ENCODE peak calls at places on chromosomes 13 and 19, in seven cellular contexts. One of them, this sample, is unnamed.

GRCh38 chr19:58474291-58474996 is 1.7 kb upstream of the ZNF446 start:
- DNase-seq in heart right ventricle: no peak
- DNase-seq in colonic mucosa: no peak
- DNase-seq in thyroid gland: no peak
- DNase-seq in fibroblast of pulmonary artery: peak; percentile 31
- DNase-seq in dorsolateral prefrontal cortex: no peak
- DNase-seq in right lobe of liver: peak; percentile 39
- DNase-seq in this sample: no peak

GRCh38 chr13:114313061-114313860 is 1.0 kb upstream of the CHAMP1 start:
- DNase-seq in heart right ventricle: no peak
- DNase-seq in right lobe of liver: no peak
- DNase-seq in fibroblast of pulmonary artery: no peak
- DNase-seq in thyroid gland: no peak
- DNase-seq in dorsolateral prefrontal cortex: no peak
- DNase-seq in colonic mucosa: no peak
- DNase-seq in this sample: peak; percentile 31

GRCh38 chr13:57629391-57629804 is 2.1 kb upstream of the PCDH17 start:
- DNase-seq in dorsolateral prefrontal cortex: peak; percentile 72
- DNase-seq in colonic mucosa: no peak
- DNase-seq in heart right ventricle: peak; percentile 11
- DNase-seq in fibroblast of pulmonary artery: peak; percentile 15
- DNase-seq in thyroid gland: no peak
- DNase-seq in right lobe of liver: no peak
- DNase-seq in this sample: no peak

GRCh38 chr13:76597868-76598267 is 288.3 kb downstream of the KCTD12 start:
- DNase-seq in heart right ventricle: no peak
- DNase-seq in colonic mucosa: no peak
- DNase-seq in dorsolateral prefrontal cortex: no peak
- DNase-seq in right lobe of liver: no peak
- DNase-seq in thyroid gland: no peak
- DNase-seq in fibroblast of pulmonary artery: no peak
- DNase-seq in this sample: peak; percentile 30

GRCh38 chr19:21677696-21678418 is 89.5 kb downstream of the ZNF100 start:
- DNase-seq in colonic mucosa: no peak
- DNase-seq in right lobe of liver: no peak
- DNase-seq in dorsolateral prefrontal cortex: no peak
- DNase-seq in fibroblast of pulmonary artery: no peak
- DNase-seq in heart right ventricle: no peak
- DNase-seq in thyroid gland: no peak
- DNase-seq in this sample: no peak

GRCh38 chr19:53947624-53948023 is 15.1 kb upstream of the CACNG8 start:
- DNase-seq in right lobe of liver: no peak
- DNase-seq in colonic mucosa: no peak
- DNase-seq in thyroid gland: no peak
- DNase-seq in fibroblast of pulmonary artery: peak; percentile 36
- DNase-seq in heart right ventricle: no peak
- DNase-seq in dorsolateral prefrontal cortex: no peak
- DNase-seq in this sample: no peak

GRCh38 chr13:113856716-113857065 is 7.2 kb downstream of the GAS6 start:
- DNase-seq in dorsolateral prefrontal cortex: no peak
- DNase-seq in thyroid gland: peak; percentile 52
- DNase-seq in right lobe of liver: peak; percentile 74
- DNase-seq in fibroblast of pulmonary artery: peak; percentile 33
- DNase-seq in heart right ventricle: peak; percentile 18
- DNase-seq in colonic mucosa: peak; percentile 66
- DNase-seq in this sample: no peak

GRCh38 chr19:35727956-35728706 is 10.3 kb downstream of the KMT2B start:
- DNase-seq in heart right ventricle: no peak
- DNase-seq in dorsolateral prefrontal cortex: no peak
- DNase-seq in fibroblast of pulmonary artery: no peak
- DNase-seq in colonic mucosa: no peak
- DNase-seq in right lobe of liver: no peak
- DNase-seq in thyroid gland: no peak
- DNase-seq in this sample: no peak

GRCh38 chr19:43609872-43610271 is 2.0 kb upstream of the SRRM5 start:
- DNase-seq in colonic mucosa: no peak
- DNase-seq in thyroid gland: no peak
- DNase-seq in fibroblast of pulmonary artery: no peak
- DNase-seq in heart right ventricle: no peak
- DNase-seq in dorsolateral prefrontal cortex: no peak
- DNase-seq in right lobe of liver: no peak
- DNase-seq in this sample: no peak

GRCh38 chr13:34044660-34045080 is 226.7 kb downstream of the RFC3 start:
- DNase-seq in dorsolateral prefrontal cortex: no peak
- DNase-seq in colonic mucosa: no peak
- DNase-seq in heart right ventricle: no peak
- DNase-seq in thyroid gland: no peak
- DNase-seq in right lobe of liver: no peak
- DNase-seq in fibroblast of pulmonary artery: peak; percentile 68
- DNase-seq in this sample: peak; percentile 89

GRCh38 chr19:13987101-13987890 is 18.8 kb downstream of the RFX1 start:
- DNase-seq in heart right ventricle: peak; percentile 51
- DNase-seq in dorsolateral prefrontal cortex: no peak
- DNase-seq in thyroid gland: peak; percentile 76
- DNase-seq in colonic mucosa: no peak
- DNase-seq in fibroblast of pulmonary artery: no peak
- DNase-seq in right lobe of liver: no peak
- DNase-seq in this sample: no peak

GRCh38 chr13:45209229-45209628 is 8.4 kb upstream of the KCTD4 start:
- DNase-seq in thyroid gland: no peak
- DNase-seq in right lobe of liver: no peak
- DNase-seq in heart right ventricle: no peak
- DNase-seq in dorsolateral prefrontal cortex: no peak
- DNase-seq in colonic mucosa: no peak
- DNase-seq in fibroblast of pulmonary artery: peak; percentile 92
- DNase-seq in this sample: peak; percentile 95

GRCh38 chr19:48991823-48992570 is 1.1 kb downstream of the GYS1 start:
- DNase-seq in thyroid gland: peak; percentile 61
- DNase-seq in heart right ventricle: peak; percentile 74
- DNase-seq in fibroblast of pulmonary artery: peak; percentile 82
- DNase-seq in right lobe of liver: no peak
- DNase-seq in dorsolateral prefrontal cortex: peak; percentile 33
- DNase-seq in colonic mucosa: peak; percentile 78
- DNase-seq in this sample: peak; percentile 89
- H3K4me3 ChIP-seq in thyroid gland: peak overlapping the region; percentile 13
- H3K4me3 ChIP-seq in heart right ventricle: peak overlapping the region; percentile 91
- H3K4me3 ChIP-seq in fibroblast of pulmonary artery: peak overlapping the region; percentile 97
- H3K4me3 ChIP-seq in right lobe of liver: peak overlapping the region; percentile 85
- H3K4me3 ChIP-seq in dorsolateral prefrontal cortex: peak overlapping the region; percentile 94
- H3K4me3 ChIP-seq in colonic mucosa: peak overlapping the region; percentile 76
- H3K4me3 ChIP-seq in this sample: peak overlapping the region; percentile 90

DNA sequence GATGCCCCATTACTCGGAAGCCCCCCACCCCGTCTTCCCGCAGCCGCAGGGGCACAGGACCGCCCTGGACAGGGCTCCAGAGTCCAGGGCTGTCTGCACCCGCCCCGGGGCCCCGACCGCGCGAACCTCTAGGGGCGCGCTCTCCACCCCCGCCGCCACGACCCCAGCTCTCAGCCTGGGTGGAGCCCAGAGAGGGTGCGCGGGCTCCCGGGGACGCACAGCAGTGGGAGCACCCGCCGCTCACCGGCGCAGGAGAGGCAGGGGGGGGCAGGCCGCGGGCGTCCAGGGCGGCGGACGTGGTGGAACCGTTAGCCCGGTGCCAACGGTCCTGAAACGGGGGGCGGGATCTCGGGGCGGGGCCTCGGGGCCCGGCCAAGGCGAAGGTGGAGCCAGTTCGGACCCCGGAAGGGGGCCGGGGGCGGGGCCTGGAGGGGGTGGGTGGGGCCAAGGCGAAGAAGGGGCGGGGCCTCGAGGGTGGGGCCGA is at the start of gene ATP8B3:
- DNase-seq in right lobe of liver: no peak
- DNase-seq in thyroid gland: no peak
- DNase-seq in fibroblast of pulmonary artery: no peak
- DNase-seq in colonic mucosa: no peak
- DNase-seq in heart right ventricle: no peak
- DNase-seq in dorsolateral prefrontal cortex: no peak
- DNase-seq in this sample: no peak
- TF ChIP-seq CTCF in right lobe of liver: peak; percentile 13
- TF ChIP-seq CTCF in thyroid gland: no peak
- TF ChIP-seq CTCF in fibroblast of pulmonary artery: no peak
- TF ChIP-seq CTCF in colonic mucosa: no peak
- TF ChIP-seq CTCF in heart right ventricle: no peak
- TF ChIP-seq CTCF in dorsolateral prefrontal cortex: no peak
- TF ChIP-seq CTCF in this sample: no peak

DNA sequence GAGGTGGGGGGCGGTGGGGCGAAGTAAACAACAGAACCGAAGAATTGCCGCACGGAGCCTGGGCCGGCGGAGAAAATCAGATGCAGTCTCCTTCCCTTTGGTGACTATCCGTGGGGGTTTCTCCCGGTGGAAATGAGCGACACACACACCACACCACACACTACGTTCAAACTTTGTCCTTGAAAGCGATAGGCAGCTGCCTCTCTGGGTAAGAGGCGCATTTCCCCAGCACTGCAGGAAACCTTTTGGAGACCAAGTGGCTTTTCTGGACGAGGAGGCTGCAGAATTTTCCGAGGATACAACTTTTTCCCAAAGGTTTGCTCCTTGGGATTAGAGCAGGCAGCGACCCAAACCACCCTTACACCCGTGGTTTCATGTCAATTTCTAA is 38.1 kb upstream of the FLT1 start:
- DNase-seq in colonic mucosa: no peak
- DNase-seq in right lobe of liver: no peak
- DNase-seq in thyroid gland: no peak
- DNase-seq in dorsolateral prefrontal cortex: no peak
- DNase-seq in fibroblast of pulmonary artery: no peak
- DNase-seq in heart right ventricle: peak; percentile 23
- DNase-seq in this sample: no peak
- H3K4me3 ChIP-seq in colonic mucosa: no peak overlapping the region
- H3K4me3 ChIP-seq in right lobe of liver: no peak overlapping the region
- H3K4me3 ChIP-seq in thyroid gland: no peak overlapping the region
- H3K4me3 ChIP-seq in dorsolateral prefrontal cortex: peak overlapping the region; percentile 61
- H3K4me3 ChIP-seq in fibroblast of pulmonary artery: peak overlapping the region; percentile 30
- H3K4me3 ChIP-seq in heart right ventricle: peak overlapping the region; percentile 47
- H3K4me3 ChIP-seq in this sample: no peak overlapping the region

GRCh38 chr13:20550799-20551198 is 16.2 kb upstream of the IFT88 start:
- DNase-seq in dorsolateral prefrontal cortex: no peak
- DNase-seq in right lobe of liver: no peak
- DNase-seq in colonic mucosa: no peak
- DNase-seq in thyroid gland: no peak
- DNase-seq in fibroblast of pulmonary artery: no peak
- DNase-seq in heart right ventricle: no peak
- DNase-seq in this sample: no peak
- TF ChIP-seq CTCF in dorsolateral prefrontal cortex: no peak
- TF ChIP-seq CTCF in right lobe of liver: no peak
- TF ChIP-seq CTCF in colonic mucosa: no peak
- TF ChIP-seq CTCF in thyroid gland: no peak
- TF ChIP-seq CTCF in fibroblast of pulmonary artery: no peak
- TF ChIP-seq CTCF in heart right ventricle: no peak
- TF ChIP-seq CTCF in this sample: no peak

GRCh38 chr13:92365904-92366303 is 860.7 kb upstream of the GPC6 start:
- DNase-seq in fibroblast of pulmonary artery: peak; percentile 10
- DNase-seq in right lobe of liver: no peak
- DNase-seq in dorsolateral prefrontal cortex: no peak
- DNase-seq in heart right ventricle: no peak
- DNase-seq in thyroid gland: no peak
- DNase-seq in colonic mucosa: no peak
- DNase-seq in this sample: no peak

GRCh38 chr13:92362717-92363116 is 863.9 kb upstream of the GPC6 start:
- DNase-seq in heart right ventricle: no peak
- DNase-seq in colonic mucosa: no peak
- DNase-seq in fibroblast of pulmonary artery: peak; percentile 71
- DNase-seq in right lobe of liver: no peak
- DNase-seq in thyroid gland: no peak
- DNase-seq in dorsolateral prefrontal cortex: no peak
- DNase-seq in this sample: no peak
- H3K4me3 ChIP-seq in heart right ventricle: no peak overlapping the region
- H3K4me3 ChIP-seq in colonic mucosa: no peak overlapping the region
- H3K4me3 ChIP-seq in fibroblast of pulmonary artery: no peak overlapping the region
- H3K4me3 ChIP-seq in right lobe of liver: no peak overlapping the region
- H3K4me3 ChIP-seq in thyroid gland: no peak overlapping the region
- H3K4me3 ChIP-seq in dorsolateral prefrontal cortex: no peak overlapping the region
- H3K4me3 ChIP-seq in this sample: no peak overlapping the region

GRCh38 chr13:23810842-23811241 is 78.4 kb downstream of the MIPEP start:
- DNase-seq in right lobe of liver: no peak
- DNase-seq in fibroblast of pulmonary artery: no peak
- DNase-seq in colonic mucosa: no peak
- DNase-seq in dorsolateral prefrontal cortex: no peak
- DNase-seq in thyroid gland: no peak
- DNase-seq in heart right ventricle: no peak
- DNase-seq in this sample: no peak
- TF ChIP-seq CTCF in right lobe of liver: no peak
- TF ChIP-seq CTCF in fibroblast of pulmonary artery: no peak
- TF ChIP-seq CTCF in colonic mucosa: no peak
- TF ChIP-seq CTCF in dorsolateral prefrontal cortex: no peak
- TF ChIP-seq CTCF in thyroid gland: no peak
- TF ChIP-seq CTCF in heart right ventricle: no peak
- TF ChIP-seq CTCF in this sample: no peak

DNA sequence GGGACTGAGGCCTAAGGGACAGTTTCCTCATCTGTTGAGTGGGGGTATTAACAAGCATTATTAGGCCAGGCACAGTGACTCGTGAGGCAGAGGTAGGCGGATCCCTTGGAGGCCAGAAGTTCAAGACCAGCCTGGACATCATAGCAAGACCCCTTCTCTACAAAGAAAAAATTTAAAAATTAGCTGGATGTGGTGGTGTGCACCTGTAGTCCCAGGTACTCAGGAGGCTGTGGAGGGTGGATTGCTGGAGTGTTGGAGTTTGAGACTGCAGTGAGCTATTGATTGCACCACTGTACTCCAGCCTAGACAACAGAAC is 11.3 kb upstream of the FOSB start:
- DNase-seq in fibroblast of pulmonary artery: no peak
- DNase-seq in colonic mucosa: no peak
- DNase-seq in right lobe of liver: no peak
- DNase-seq in thyroid gland: no peak
- DNase-seq in dorsolateral prefrontal cortex: no peak
- DNase-seq in heart right ventricle: no peak
- DNase-seq in this sample: no peak
- H3K4me3 ChIP-seq in fibroblast of pulmonary artery: no peak overlapping the region
- H3K4me3 ChIP-seq in colonic mucosa: no peak overlapping the region
- H3K4me3 ChIP-seq in right lobe of liver: no peak overlapping the region
- H3K4me3 ChIP-seq in thyroid gland: no peak overlapping the region
- H3K4me3 ChIP-seq in dorsolateral prefrontal cortex: no peak overlapping the region
- H3K4me3 ChIP-seq in heart right ventricle: no peak overlapping the region
- H3K4me3 ChIP-seq in this sample: no peak overlapping the region